ENCODE peak calls at places on chromosomes 11 and 22, in ten cellular contexts. H is cardiac muscle cell, X is psoas muscle, C is OCI-LY7, L is lower lobe of right lung, G is left lung, P is colonic mucosa, A is tibial nerve, E is adrenal gland, Q is fibroblast of lung. F is an unnamed sample. For H3K4me1, the result is how much of the 10 kb centered on the place peaks cover.

GRCh38 chr22:49340406-49340805 is 487.3 kb downstream of the BRD1 start:
- DNase-seq in G (no peak), P (no peak), H (no peak), C (no peak), X (no peak), E (no peak), A (no peak), L (peak), Q (no peak), F (no peak)

GRCh38 chr11:66637557-66638176 is 836 bp upstream of the RBM4 start:
- DNase-seq in X (no peak), E (no peak), Q (no peak), L (no peak), A (no peak), P (no peak), H (no peak), C (no peak), G (no peak), F (peak)

GRCh38 chr11:293852-294661 is 5.1 kb downstream of the PGGHG start:
- DNase-seq in P (no peak), L (no peak), H (no peak), Q (no peak), G (no peak), A (no peak), X (peak), E (no peak), C (no peak), F (peak)

GRCh38 chr11:11780843-11781242 is 60.9 kb upstream of the USP47 start:
- DNase-seq in L (no peak), C (no peak), A (no peak), H (no peak), Q (no peak), P (no peak), E (no peak), G (no peak), X (no peak), F (no peak)

GRCh38 chr11:69746140-69746539 is 29.0 kb downstream of the FGF4 start:
- DNase-seq in H (no peak), L (no peak), A (no peak), P (no peak), G (no peak), Q (no peak), X (no peak), C (no peak), E (no peak), F (no peak)

GRCh38 chr11:46649180-46649738 is 31.9 kb downstream of the ATG13 start:
- DNase-seq in C (no peak), E (peak), Q (peak), H (peak), A (peak), L (no peak), P (peak), X (peak), G (no peak), F (peak)

GRCh38 chr11:116513894-116514293 is 258.9 kb downstream of the BUD13 start:
- DNase-seq in H (peak), G (peak), L (no peak), X (no peak), E (peak), Q (peak), C (no peak), P (peak), A (no peak), F (no peak)

GRCh38 chr11:35714882-35715612 is 52.5 kb downstream of the TRIM44 start:
- DNase-seq in X (no peak), P (no peak), L (no peak), H (peak), E (no peak), Q (peak), C (no peak), G (no peak), A (no peak), F (no peak)

GRCh38 chr22:47548953-47549740 is 786.7 kb downstream of the TBC1D22A start:
- DNase-seq in Q (no peak), L (no peak), C (no peak), E (no peak), X (no peak), A (no peak), P (no peak), G (no peak), H (no peak), F (no peak)

GRCh38 chr11:65868076-65868667 is 4.4 kb downstream of the EFEMP2 start:
- DNase-seq in L (peak), C (no peak), G (no peak), H (no peak), X (peak), E (no peak), Q (no peak), A (no peak), P (no peak), F (peak)

GRCh38 chr11:8192896-8193209 is 24.0 kb upstream of the RIC3 start:
- DNase-seq in H (no peak), A (no peak), P (no peak), C (no peak), L (no peak), G (no peak), E (no peak), X (no peak), Q (no peak), F (no peak)

GRCh38 chr22:45769569-45770210 is 98.1 kb downstream of the ATXN10 start:
- DNase-seq in X (no peak), Q (peak), E (no peak), H (no peak), L (no peak), P (no peak), C (peak), G (no peak), A (no peak), F (no peak)

GRCh38 chr11:13338437-13339069 is 61.0 kb downstream of the BMAL1 start:
- DNase-seq in G (no peak), H (peak), A (no peak), Q (peak), X (no peak), E (peak), C (no peak), L (no peak), P (no peak), F (no peak)

GRCh38 chr22:39985383-39986045 is 9.2 kb upstream of the FAM83F start:
- DNase-seq in G (no peak), C (no peak), X (no peak), A (no peak), E (no peak), P (peak), Q (no peak), L (no peak), H (no peak), F (no peak)

GRCh38 chr11:130712480-130712879 is 203.8 kb downstream of the SNX19 start:
- DNase-seq in G (no peak), P (no peak), H (no peak), A (no peak), E (no peak), X (no peak), C (no peak), Q (no peak), L (no peak), F (no peak)

GRCh38 chr11:127649958-127650357 is 649.4 kb upstream of the KIRREL3 start:
- DNase-seq in P (no peak), Q (no peak), L (no peak), G (no peak), C (no peak), X (no peak), H (no peak), A (no peak), E (no peak), F (no peak)

GRCh38 chr22:22156348-22156715 is 88.3 kb upstream of the VPREB1 start:
- DNase-seq in A (no peak), Q (no peak), G (no peak), H (no peak), E (no peak), X (no peak), C (no peak), P (no peak), L (no peak), F (no peak)

GRCh38 chr22:22157500-22157822 is 87.1 kb upstream of the VPREB1 start:
- DNase-seq in G (no peak), H (no peak), L (no peak), P (no peak), A (no peak), X (no peak), Q (no peak), C (no peak), E (no peak), F (no peak)

GRCh38 chr22:22156716-22157499 is 87.7 kb upstream of the VPREB1 start:
- DNase-seq in A (no peak), Q (peak), C (peak), G (no peak), P (peak), X (no peak), H (peak), L (peak), E (peak), F (no peak)

GRCh38 chr22:22154068-22154467 is 90.5 kb upstream of the VPREB1 start:
- DNase-seq in A (no peak), H (no peak), C (no peak), P (no peak), Q (no peak), G (no peak), X (no peak), L (no peak), E (no peak), F (no peak)

DNA sequence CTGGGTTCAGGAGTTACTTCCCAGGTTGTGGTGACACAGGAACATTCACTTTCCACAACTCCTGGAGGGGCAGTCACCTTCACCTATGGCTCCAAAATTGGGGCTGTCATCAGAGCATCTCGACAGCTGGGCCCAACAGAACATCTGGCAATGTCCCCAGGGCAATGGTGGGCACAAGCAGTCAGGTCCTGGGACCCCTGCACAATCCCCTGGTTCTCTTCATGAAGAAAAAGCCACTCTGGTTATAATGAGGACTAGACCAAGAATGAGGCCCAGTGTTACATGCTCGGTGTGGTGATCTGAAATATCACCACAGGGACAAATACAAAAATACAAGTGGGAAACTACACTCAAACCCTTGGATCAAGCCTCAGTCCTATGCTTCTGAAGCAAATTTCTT is 89.0 kb upstream of the VPREB1 start:
- DNase-seq in A (no peak), H (no peak), X (no peak), L (no peak), C (no peak), Q (no peak), E (no peak), G (no peak), P (no peak), F (no peak)
- H3K4me1 ChIP-seq in A (under half), H (under half), X (under half), L (under half), C (half or more), Q (under half), E (under half), G (under half), P (under half), F (under half)

DNA sequence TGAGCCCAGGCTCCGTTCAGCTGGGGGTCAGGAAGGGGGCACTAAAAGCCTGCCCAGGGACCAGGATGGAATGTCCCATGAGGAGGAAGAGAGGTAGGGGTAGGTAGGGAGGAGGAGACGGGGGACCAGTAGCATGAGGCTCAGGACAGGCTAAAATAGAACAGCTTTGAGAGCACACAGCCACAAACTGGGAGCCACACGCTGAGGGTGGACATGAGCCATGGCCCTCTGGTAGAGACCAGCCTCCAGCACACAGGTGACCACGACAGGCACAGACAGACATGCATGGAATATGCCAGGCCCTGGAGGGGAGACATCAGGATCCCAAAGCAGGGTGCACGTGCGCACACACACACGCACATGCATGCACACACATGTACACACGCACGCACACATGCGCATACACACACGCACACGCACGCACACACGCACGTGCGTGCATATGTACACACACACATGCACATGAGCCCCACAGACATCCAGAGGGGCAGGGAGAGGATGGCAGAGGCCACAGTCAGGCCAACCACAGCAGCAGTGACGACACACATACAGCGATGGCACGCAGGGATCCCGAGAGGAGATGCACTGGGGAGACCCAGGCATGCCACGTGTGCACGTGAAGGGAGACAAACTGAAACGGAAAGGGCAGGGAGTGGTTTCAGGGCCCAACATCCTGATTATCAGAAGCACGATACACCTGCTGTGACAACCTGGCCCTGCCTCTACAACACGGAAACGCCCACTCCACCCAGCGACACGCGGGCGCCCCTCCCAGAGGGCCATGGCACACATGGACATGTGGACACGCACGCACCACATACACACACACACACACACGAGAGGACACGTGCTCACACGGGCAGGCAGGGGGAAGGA is 25.7 kb downstream of the LRRC10B start:
- DNase-seq in X (no peak), P (peak), G (no peak), L (no peak), A (no peak), Q (no peak), E (no peak), H (no peak), C (no peak), F (no peak)
- H3K27ac ChIP-seq in X (no peak), P (no peak), G (no peak), L (no peak), A (no peak), Q (no peak), E (no peak), H (no peak), C (no peak), F (no peak)

GRCh38 chr11:112724194-112724790 is 236.9 kb upstream of the NCAM1 start:
- DNase-seq in E (no peak), P (no peak), C (no peak), Q (no peak), G (no peak), H (no peak), X (no peak), L (no peak), A (no peak), F (no peak)

GRCh38 chr11:112722876-112723275 is 238.3 kb upstream of the NCAM1 start:
- DNase-seq in L (no peak), G (no peak), Q (no peak), E (no peak), A (no peak), X (no peak), C (no peak), P (no peak), H (no peak), F (no peak)

GRCh38 chr11:112718483-112718882 is 242.7 kb upstream of the NCAM1 start:
- DNase-seq in Q (no peak), X (peak), A (no peak), C (no peak), G (no peak), L (no peak), P (no peak), H (no peak), E (no peak), F (no peak)

GRCh38 chr11:112723676-112724075 is 237.5 kb upstream of the NCAM1 start:
- DNase-seq in Q (no peak), A (no peak), X (no peak), H (no peak), P (no peak), C (no peak), L (no peak), E (no peak), G (no peak), F (no peak)

GRCh38 chr11:112719736-112720525 is 241.3 kb upstream of the NCAM1 start:
- DNase-seq in P (no peak), G (no peak), E (no peak), C (no peak), X (no peak), Q (no peak), H (no peak), A (no peak), L (no peak), F (no peak)
- TF ChIP-seq CTCF in P (no peak), G (no peak), E (no peak), C (no peak), X (no peak), Q (no peak), H (no peak), A (no peak), L (no peak), F (no peak)

GRCh38 chr11:85628771-85629341 is 463 bp downstream of the TMEM126B start:
- DNase-seq in X (no peak), C (no peak), E (no peak), Q (no peak), P (peak), L (no peak), H (no peak), A (no peak), G (no peak), F (no peak)

GRCh38 chr11:85626496-85626895 is 648 bp downstream of the DLG2 start:
- DNase-seq in G (no peak), Q (no peak), L (no peak), H (no peak), A (no peak), C (no peak), E (no peak), X (no peak), P (no peak), F (peak)

GRCh38 chr11:85627998-85628770 is at the start of gene TMEM126B:
- DNase-seq in H (peak), E (peak), X (peak), A (peak), P (peak), L (peak), C (peak), G (peak), Q (peak), F (peak)

DNA sequence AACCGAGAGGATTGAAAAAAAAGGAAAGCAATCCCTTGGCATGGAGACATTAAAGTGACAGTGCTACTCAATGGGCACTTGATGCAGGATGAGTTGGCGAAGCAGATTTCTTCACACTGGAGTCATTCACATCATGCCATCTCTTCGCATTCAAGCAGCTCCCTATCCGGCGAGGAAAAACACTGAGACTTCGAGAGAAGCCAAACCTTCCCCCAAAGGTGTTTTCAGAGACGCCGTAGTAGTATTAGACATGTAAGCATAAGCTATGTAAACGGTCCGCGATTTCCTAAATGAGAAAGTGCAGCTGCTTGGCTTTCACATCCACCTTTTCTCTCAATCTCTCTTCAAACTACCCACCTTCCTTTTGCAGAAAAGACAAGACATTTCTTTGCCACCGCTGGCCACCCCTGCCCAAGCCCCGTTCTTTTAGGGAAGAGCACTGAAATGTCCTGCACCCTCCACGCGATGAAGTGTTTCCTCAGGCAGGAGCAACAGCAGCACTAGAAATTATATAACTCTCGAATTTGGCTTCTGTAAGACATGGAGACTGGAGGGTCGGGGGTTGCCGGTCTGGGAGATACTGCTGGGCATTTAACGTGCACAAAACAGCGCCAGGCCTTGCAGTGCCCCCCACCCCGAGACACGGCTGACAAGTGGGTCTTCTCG is at the start of gene DLG2:
- DNase-seq in P (peak), X (no peak), G (no peak), E (peak), Q (peak), C (peak), L (no peak), A (no peak), H (peak), F (no peak)
- H3K4me1 ChIP-seq in P (under half), X (under half), G (under half), E (under half), Q (under half), C (under half), L (under half), A (under half), H (under half), F (under half)

DNA sequence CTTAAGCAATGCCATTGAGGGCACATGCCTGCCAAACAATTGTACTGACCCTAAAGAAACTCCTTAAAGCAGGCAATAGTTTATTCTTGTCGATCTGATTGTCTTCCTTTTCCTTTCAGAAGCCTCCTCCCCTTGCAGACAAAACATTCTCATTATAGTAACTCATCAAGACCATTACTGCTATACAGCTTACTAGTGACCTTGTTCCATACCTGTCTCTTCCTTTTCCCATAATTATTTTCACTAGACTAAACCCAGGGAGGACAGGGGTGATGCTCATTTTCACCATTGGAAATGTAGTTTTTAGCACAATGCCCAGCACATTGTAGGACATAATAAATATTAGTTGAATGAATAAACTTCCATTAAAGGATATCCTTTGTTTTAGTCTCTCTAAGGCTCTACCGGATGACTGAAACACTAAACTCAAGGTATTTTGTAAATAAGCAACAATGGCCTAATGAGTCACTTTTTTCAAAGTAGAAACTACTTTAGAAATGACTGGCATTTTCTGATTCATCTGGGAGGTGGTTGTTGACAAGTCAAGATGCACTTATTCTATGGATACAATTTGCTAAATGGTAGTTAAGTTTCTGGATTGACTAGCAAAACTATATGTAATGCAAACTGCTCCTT is 9.3 kb upstream of the MSANTD4 start:
- DNase-seq in P (no peak), E (no peak), G (no peak), H (no peak), A (no peak), Q (no peak), X (no peak), L (no peak), C (no peak), F (no peak)
- H3K27ac ChIP-seq in P (no peak), E (no peak), G (no peak), H (no peak), A (no peak), Q (no peak), X (no peak), L (peak), C (no peak), F (no peak)

GRCh38 chr11:4826425-4826824 is 5.3 kb downstream of the OR51F2 start:
- DNase-seq in H (no peak), P (no peak), G (no peak), C (no peak), E (no peak), A (no peak), L (no peak), Q (no peak), X (no peak), F (no peak)
- TF ChIP-seq CTCF in H (no peak), P (peak), G (no peak), C (no peak), E (no peak), A (no peak), L (no peak), Q (peak), X (peak), F (peak)

GRCh38 chr11:68660066-68660810 is 24.1 kb upstream of the GAL start:
- DNase-seq in G (peak), X (no peak), H (no peak), L (no peak), Q (no peak), P (no peak), A (no peak), E (no peak), C (no peak), F (no peak)

GRCh38 chr11:68661697-68662603 is 22.4 kb upstream of the GAL start:
- DNase-seq in X (no peak), G (peak), L (no peak), Q (peak), C (no peak), P (no peak), E (no peak), A (no peak), H (peak), F (peak)

GRCh38 chr11:68658661-68659060 is 25.7 kb upstream of the GAL start:
- DNase-seq in G (no peak), L (no peak), P (no peak), C (no peak), X (no peak), H (peak), A (peak), E (no peak), Q (peak), F (no peak)

GRCh38 chr11:68659158-68659921 is 25.0 kb upstream of the GAL start:
- DNase-seq in Q (peak), C (no peak), X (peak), G (peak), H (peak), A (peak), L (no peak), E (peak), P (no peak), F (peak)

GRCh38 chr11:68661014-68661413 is 23.3 kb upstream of the GAL start:
- DNase-seq in P (no peak), E (no peak), C (no peak), H (no peak), A (no peak), G (no peak), Q (no peak), L (no peak), X (no peak), F (no peak)
- H3K4me1 ChIP-seq in P (under half), E (under half), C (under half), H (under half), A (under half), G (under half), Q (under half), L (under half), X (under half), F (under half)